ENCODE peak calls at places on chromosomes 2 and 18, in six cellular contexts. Z is endodermal cell, B is adipocyte, H is neuronal stem cell, T is K562, Q is colonic mucosa. R is an unnamed sample.

GRCh38 chr2:124001681-124002080 is 23.4 kb upstream of the CNTNAP5 start:
- DNase-seq in Z (no peak), B (no peak), H (no peak), T (no peak), Q (no peak), R (no peak)

GRCh38 chr18:50356036-50356945 is 18.6 kb upstream of the SKA1 start:
- DNase-seq in Z (peak; percentile 63), B (no peak), H (no peak), T (no peak), Q (no peak), R (no peak)

GRCh38 chr2:74847075-74847858 is 13.3 kb downstream of the HK2 start:
- DNase-seq in Z (no peak), B (peak; percentile 47), H (no peak), T (no peak), Q (no peak), R (no peak)

GRCh38 chr18:78906066-78906465 is 73.6 kb upstream of the SALL3 start:
- DNase-seq in Z (peak; percentile 8), B (no peak), H (no peak), T (no peak), Q (no peak), R (no peak)

GRCh38 chr18:23778828-23779227 is 89.6 kb downstream of the LAMA3 start:
- DNase-seq in Z (no peak), B (no peak), H (no peak), T (no peak), Q (no peak), R (no peak)

GRCh38 chr18:7856733-7857132 is 289.6 kb downstream of the PTPRM start:
- DNase-seq in Z (no peak), B (peak; percentile 25), H (no peak), T (no peak), Q (no peak), R (peak; percentile 73)

GRCh38 chr2:121131375-121131774 is 153.6 kb downstream of the TFCP2L1 start:
- DNase-seq in Z (no peak), B (no peak), H (no peak), T (no peak), Q (no peak), R (no peak)

GRCh38 chr2:53131416-53131815 is 636.2 kb upstream of the CHAC2 start:
- DNase-seq in Z (no peak), B (peak; percentile 29), H (no peak), T (no peak), Q (no peak), R (peak; percentile 84)

GRCh38 chr18:9135081-9135911 is 1.3 kb upstream of the ANKRD12 start:
- DNase-seq in Z (no peak), B (no peak), H (no peak), T (no peak), Q (no peak), R (no peak)

GRCh38 chr2:133452561-133452960 is 115.7 kb downstream of the NCKAP5 start:
- DNase-seq in Z (no peak), B (no peak), H (no peak), T (no peak), Q (no peak), R (no peak)

GRCh38 chr18:26579941-26580618 is 31.7 kb upstream of the KCTD1 start:
- DNase-seq in Z (no peak), B (no peak), H (no peak), T (no peak), Q (peak; percentile 41), R (peak; percentile 21)

GRCh38 chr2:136378712-136379595 is 261.0 kb upstream of the CXCR4 start:
- DNase-seq in Z (peak; percentile 90), B (peak; percentile 13), H (peak; percentile 64), T (peak; percentile 34), Q (peak; percentile 50), R (peak; percentile 36)

GRCh38 chr2:50491541-50492114 is 540.3 kb downstream of the NRXN1 start:
- DNase-seq in Z (peak; percentile 56), B (peak; percentile 70), H (peak; percentile 4), T (peak; percentile 14), Q (no peak), R (peak; percentile 20)

GRCh38 chr2:38793511-38793910 is 15.5 kb downstream of the GEMIN6 start:
- DNase-seq in Z (no peak), B (no peak), H (no peak), T (no peak), Q (no peak), R (no peak)

GRCh38 chr2:234496442-234496834 is 443 bp downstream of the ARL4C start:
- DNase-seq in Z (peak; percentile 67), B (no peak), H (no peak), T (peak; percentile 55), Q (peak; percentile 31), R (no peak)

GRCh38 chr18:457120-457519 is 43.4 kb downstream of the COLEC12 start:
- DNase-seq in Z (peak; percentile 59), B (peak; percentile 83), H (no peak), T (no peak), Q (no peak), R (peak; percentile 35)

GRCh38 chr2:2505604-2506003 is 174.5 kb upstream of the MYT1L start:
- DNase-seq in Z (no peak), B (no peak), H (no peak), T (no peak), Q (no peak), R (no peak)

GRCh38 chr18:50231621-50232020 is 34.7 kb downstream of the CFAP53 start:
- DNase-seq in Z (peak; percentile 84), B (no peak), H (no peak), T (no peak), Q (no peak), R (no peak)

GRCh38 chr2:162196611-162197010 is 44.6 kb upstream of the GCG start:
- DNase-seq in Z (no peak), B (peak; percentile 46), H (no peak), T (no peak), Q (no peak), R (peak; percentile 83)

GRCh38 chr18:62336618-62337017 is 11.5 kb downstream of the TNFRSF11A start:
- DNase-seq in Z (no peak), B (no peak), H (no peak), T (no peak), Q (no peak), R (no peak)

GRCh38 chr2:42792087-42792582 is 248 bp downstream of the HAAO start:
- DNase-seq in Z (no peak), B (no peak), H (no peak), T (no peak), Q (no peak), R (no peak)

GRCh38 chr2:44285237-44285636 is 10.0 kb downstream of the SLC3A1 start:
- DNase-seq in Z (no peak), B (no peak), H (no peak), T (no peak), Q (no peak), R (no peak)

GRCh38 chr2:189369566-189369965 is 71.7 kb upstream of the WDR75 start:
- DNase-seq in Z (no peak), B (peak; percentile 75), H (no peak), T (no peak), Q (no peak), R (peak; percentile 53)

GRCh38 chr2:46469116-46469515 is 10.2 kb upstream of the TMEM247 start:
- DNase-seq in Z (peak; percentile 19), B (no peak), H (no peak), T (no peak), Q (no peak), R (no peak)

GRCh38 chr2:38934742-38935141 is 45.1 kb downstream of the ARHGEF33 start:
- DNase-seq in Z (no peak), B (no peak), H (no peak), T (no peak), Q (no peak), R (no peak)

GRCh38 chr18:22470511-22471181 is 52.9 kb upstream of the CTAGE1 start:
- DNase-seq in Z (no peak), B (peak; percentile 64), H (no peak), T (no peak), Q (no peak), R (peak; percentile 88)

GRCh38 chr18:35756506-35757117 is 175.1 kb downstream of the GALNT1 start:
- DNase-seq in Z (peak; percentile 79), B (peak; percentile 83), H (peak; percentile 58), T (peak; percentile 65), Q (peak; percentile 55), R (peak; percentile 45)

GRCh38 chr2:73281244-73281643 is 3.0 kb downstream of the FBXO41 start:
- DNase-seq in Z (no peak), B (no peak), H (no peak), T (no peak), Q (no peak), R (no peak)

GRCh38 chr2:36404312-36404711 is 48.7 kb downstream of the CRIM1 start:
- DNase-seq in Z (no peak), B (no peak), H (no peak), T (no peak), Q (no peak), R (peak; percentile 84)
- H3K4me1 ChIP-seq in Z (no peaks in the 10 kb centered on the region), B (peaks cover 13% of the 10 kb centered on the region), H (no peaks in the 10 kb centered on the region), T (no peaks in the 10 kb centered on the region), Q (no peaks in the 10 kb centered on the region), R (peaks cover 42% of the 10 kb centered on the region)

GRCh38 chr2:113158884-113159553 is 14.8 kb upstream of the PSD4 start:
- DNase-seq in Z (no peak), B (peak; percentile 58), H (no peak), T (no peak), Q (no peak), R (peak; percentile 92)
- H3K9ac ChIP-seq in Z (no peak overlapping the region), B (no peak overlapping the region), H (no peak overlapping the region), T (no peak overlapping the region), Q (no peak overlapping the region), R (no peak overlapping the region)

GRCh38 chr2:64326578-64327050 is 127.3 kb upstream of the LGALSL start:
- DNase-seq in Z (no peak), B (no peak), H (no peak), T (no peak), Q (no peak), R (no peak)
- H3K4me3 ChIP-seq in Z (no peak overlapping the region), B (no peak overlapping the region), H (no peak overlapping the region), T (no peak overlapping the region), Q (no peak overlapping the region), R (no peak overlapping the region)

DNA sequence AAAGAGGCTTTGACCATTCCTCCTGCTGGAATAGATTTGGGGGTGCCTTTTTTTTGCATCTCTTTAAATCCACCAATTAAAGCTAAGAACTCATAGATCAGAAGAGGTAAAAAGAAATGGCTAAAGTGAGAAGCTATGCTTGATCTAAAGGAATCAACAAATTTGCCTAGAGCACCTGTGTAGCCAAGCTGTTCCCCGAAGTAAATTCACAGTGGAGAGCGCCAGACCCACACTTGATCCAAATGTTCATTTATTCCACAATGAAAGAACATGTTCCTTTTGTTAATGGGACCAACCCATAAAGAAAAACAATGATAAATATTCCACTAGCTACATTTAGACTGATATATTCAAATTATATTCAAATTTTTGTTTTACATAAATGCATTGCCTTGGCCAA is 167.3 kb downstream of the PKP4 start:
- DNase-seq in Z (no peak), B (no peak), H (no peak), T (no peak), Q (no peak), R (no peak)
- H3K4me1 ChIP-seq in Z (no peaks in the 10 kb centered on the region), B (no peaks in the 10 kb centered on the region), H (no peaks in the 10 kb centered on the region), T (peaks cover 4% of the 10 kb centered on the region), Q (no peaks in the 10 kb centered on the region), R (no peaks in the 10 kb centered on the region)